ENCODE peak calls at places on chromosome 12, in four cellular contexts. U is HepG2, W is GM12878, P is K562. H is an unnamed sample.

GRCh38 chr12:111705672-111706071 is 19.8 kb downstream of the ACAD10 start:
- DNase-seq in U (no peak), W (no peak), P (peak), H (no peak)

GRCh38 chr12:102740157-102741032 is 176.6 kb downstream of the PAH start:
- DNase-seq in W (no peak), U (peak), P (no peak), H (peak)

GRCh38 chr12:64701283-64701682 is 57.9 kb downstream of the GNS start:
- DNase-seq in P (no peak), W (no peak), U (no peak), H (no peak)

GRCh38 chr12:97465012-97465345 is 2.4 kb downstream of the RMST start:
- DNase-seq in U (no peak), W (no peak), P (no peak), H (no peak)

GRCh38 chr12:88496429-88497190 is 83.7 kb downstream of the KITLG start:
- DNase-seq in P (no peak), W (no peak), U (no peak), H (no peak)

GRCh38 chr12:71662861-71663560 is 637 bp downstream of the ZFC3H1 start:
- DNase-seq in P (peak), U (peak), W (no peak), H (peak)

GRCh38 chr12:109387425-109388166 is 39.9 kb downstream of the MYO1H start:
- DNase-seq in P (peak), U (peak), W (no peak), H (peak)

GRCh38 chr12:9936597-9936996 is 4.4 kb upstream of the CLEC2A start:
- DNase-seq in U (no peak), P (no peak), W (no peak), H (no peak)

GRCh38 chr12:116441292-116441691 is 117.9 kb upstream of the MAP1LC3B2 start:
- DNase-seq in U (no peak), P (no peak), W (no peak), H (no peak)

DNA sequence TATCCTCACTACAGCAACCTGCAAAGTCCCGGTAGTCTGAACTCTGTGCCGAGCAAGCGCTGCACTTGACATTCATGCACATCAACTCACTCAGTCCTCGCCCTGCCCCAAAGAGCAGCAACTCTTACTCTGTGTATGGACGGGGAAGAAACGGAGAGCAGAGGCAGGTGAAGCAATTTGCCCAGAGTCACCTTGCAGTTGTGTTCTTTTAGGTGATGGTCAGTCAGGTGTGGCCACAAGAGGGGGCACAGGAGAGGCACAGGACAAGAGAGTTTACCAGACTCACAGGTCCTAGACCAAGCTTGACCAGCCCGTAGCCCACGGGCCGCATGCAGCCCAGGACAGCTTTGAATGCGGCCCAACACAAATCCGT is 39.1 kb downstream of the TSPAN11 start:
- DNase-seq in P (peak), W (no peak), U (peak), H (peak)
- TF ChIP-seq POLR2AphosphoS2 in P (no peak), W (no peak), U (no peak), H (no peak)

GRCh38 chr12:121532503-121533390 is 48.1 kb downstream of the KDM2B start:
- DNase-seq in W (no peak), P (no peak), U (no peak), H (no peak)

GRCh38 chr12:121533391-121534090 is 47.3 kb downstream of the KDM2B start:
- DNase-seq in U (no peak), W (no peak), P (no peak), H (no peak)

GRCh38 chr12:121535150-121536057 is 45.4 kb downstream of the KDM2B start:
- DNase-seq in W (no peak), U (no peak), P (no peak), H (no peak)

GRCh38 chr12:121536058-121536928 is 44.5 kb downstream of the KDM2B start:
- DNase-seq in P (peak), U (no peak), W (no peak), H (peak)

GRCh38 chr12:121534495-121535148 is 46.2 kb downstream of the KDM2B start:
- DNase-seq in W (no peak), U (no peak), P (no peak), H (no peak)
- TF ChIP-seq ESRRA in W (no peak), U (no peak), P (no peak), H (no peak)

GRCh38 chr12:132601171-132601883 is 9.1 kb downstream of the LRCOL1 start:
- DNase-seq in P (no peak), W (no peak), U (no peak), H (no peak)

GRCh38 chr12:132602578-132603239 is 7.7 kb downstream of the LRCOL1 start:
- DNase-seq in W (no peak), P (no peak), U (no peak), H (no peak)

GRCh38 chr12:132603240-132604107 is 6.9 kb downstream of the LRCOL1 start:
- DNase-seq in P (no peak), W (no peak), U (no peak), H (no peak)

GRCh38 chr12:132597333-132598283 is 12.8 kb downstream of the LRCOL1 start:
- DNase-seq in P (no peak), W (no peak), U (no peak), H (peak)

DNA sequence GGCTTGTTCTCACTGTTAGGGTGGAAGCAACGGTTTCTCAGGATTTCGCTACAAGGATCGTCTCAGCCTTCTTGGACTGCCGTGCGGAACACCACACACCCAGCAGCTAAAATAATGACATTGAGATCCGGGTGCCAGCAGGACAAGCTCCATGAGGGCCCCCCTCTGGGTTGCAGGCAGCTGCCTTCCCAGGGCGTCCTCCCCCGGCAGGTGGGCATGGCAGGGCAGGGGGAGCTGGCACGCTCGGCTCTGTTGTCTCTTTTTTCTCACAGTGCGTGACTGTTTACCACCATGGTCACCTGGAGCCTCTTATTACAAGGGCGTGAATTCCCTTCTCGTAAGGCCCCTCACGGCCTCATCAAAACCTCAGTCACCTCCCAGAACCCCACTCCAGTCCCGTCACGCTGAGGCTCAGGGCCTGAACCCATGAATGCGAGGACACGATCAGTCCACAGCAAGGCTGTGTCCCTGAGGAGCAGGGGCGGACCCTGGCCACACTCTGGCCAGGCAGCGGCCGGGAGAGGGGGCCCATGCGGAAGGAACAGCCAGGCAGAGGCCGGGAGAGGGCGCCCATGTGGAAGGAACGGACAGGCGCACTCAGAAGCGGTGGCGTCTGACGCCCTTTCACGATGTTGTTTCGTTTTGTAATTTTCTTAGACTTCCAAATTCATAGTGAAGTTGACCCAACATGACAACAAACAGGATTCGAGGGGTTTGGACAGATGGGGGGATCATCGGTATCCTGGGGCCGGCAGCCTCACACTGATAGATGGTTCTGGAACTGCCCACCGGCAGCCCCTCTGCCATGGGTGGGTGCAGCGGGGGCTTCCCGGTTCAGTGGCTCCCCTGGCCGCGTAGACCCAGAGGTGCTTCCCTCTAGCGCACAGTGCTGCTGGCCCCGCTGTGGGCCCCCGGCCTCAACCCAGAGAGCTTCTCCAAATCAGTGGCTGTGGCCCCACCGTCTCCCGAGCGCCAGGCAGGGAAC is 10.0 kb downstream of the LRCOL1 start:
- DNase-seq in U (peak), W (no peak), P (peak), H (peak)
- TF ChIP-seq POLR2AphosphoS2 in U (no peak), W (no peak), P (no peak), H (no peak)

GRCh38 chr12:11992515-11992914 is 78.2 kb upstream of the BCL2L14 start:
- DNase-seq in P (no peak), U (no peak), W (no peak), H (no peak)
- TF ChIP-seq ESRRA in P (no peak), U (no peak), W (no peak), H (no peak)

DNA sequence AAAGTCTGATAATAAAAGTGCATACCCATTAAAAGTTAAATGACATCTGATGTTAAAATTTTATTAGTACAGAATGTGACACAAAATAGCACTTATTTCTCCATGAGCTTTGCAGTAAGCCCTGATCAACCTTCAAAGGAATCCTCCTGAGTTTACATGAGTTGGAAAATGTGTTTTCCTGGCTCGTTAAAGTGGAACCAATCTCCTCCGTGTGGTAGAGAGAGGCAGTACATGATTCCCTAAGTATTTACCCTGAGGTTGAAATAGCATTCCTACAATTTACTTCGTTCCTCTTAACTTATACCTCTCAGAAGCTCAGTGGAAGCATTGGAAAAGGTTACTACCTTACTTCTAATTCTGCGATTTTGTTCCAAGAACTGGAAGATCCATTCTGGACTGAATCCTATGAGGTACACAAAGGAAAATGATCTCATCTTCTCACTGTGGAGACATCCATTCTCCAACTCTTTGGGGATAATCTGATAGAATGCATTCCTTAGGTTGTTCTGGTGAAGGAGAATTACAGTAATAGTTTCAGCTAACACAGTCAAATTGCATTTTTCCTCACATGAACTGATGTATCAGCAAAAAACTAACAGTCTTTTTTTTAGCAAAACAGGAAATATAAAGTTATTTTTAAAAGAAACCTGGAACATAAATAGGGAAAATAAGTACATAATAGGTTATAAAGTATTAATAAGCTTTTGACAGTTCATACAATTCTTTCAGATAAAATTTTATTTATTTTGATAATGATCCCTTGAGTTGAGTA is 475.6 kb downstream of the PDZRN4 start:
- DNase-seq in W (no peak), P (no peak), U (peak), H (peak)
- TF ChIP-seq POLR2AphosphoS2 in W (no peak), P (no peak), U (no peak), H (no peak)

DNA sequence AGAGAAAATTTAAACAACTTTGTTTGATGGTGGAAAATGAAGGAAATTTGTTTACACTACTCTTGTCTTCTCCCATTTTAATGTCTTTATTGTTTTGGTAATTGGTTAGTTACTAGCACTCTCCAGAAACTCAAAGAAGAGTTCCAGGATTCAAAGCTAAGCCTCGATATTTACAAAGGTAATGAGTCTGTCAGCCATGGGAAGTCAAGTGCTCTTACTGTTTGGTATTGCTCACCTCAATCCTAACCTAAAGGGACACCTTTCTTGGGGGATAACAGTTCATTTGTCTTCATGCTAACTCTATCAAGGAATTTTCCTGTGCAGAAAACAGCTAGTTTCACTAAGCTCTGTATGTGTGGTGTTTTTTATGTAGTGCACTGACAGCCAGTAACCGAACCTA is 222.9 kb upstream of the LMO3 start:
- DNase-seq in W (no peak), U (no peak), P (no peak), H (no peak)
- TF ChIP-seq ESRRA in W (no peak), U (no peak), P (no peak), H (no peak)

GRCh38 chr12:90683871-90684270 is 271.1 kb downstream of the CCER1 start:
- DNase-seq in P (no peak), W (no peak), U (no peak), H (no peak)

GRCh38 chr12:90677055-90677454 is 277.9 kb downstream of the CCER1 start:
- DNase-seq in U (no peak), W (no peak), P (no peak), H (no peak)

GRCh38 chr12:90679674-90680073 is 275.3 kb downstream of the CCER1 start:
- DNase-seq in P (no peak), U (no peak), W (no peak), H (no peak)

GRCh38 chr12:90677552-90677951 is 277.4 kb downstream of the CCER1 start:
- DNase-seq in W (no peak), P (no peak), U (no peak), H (no peak)

GRCh38 chr12:90682398-90682797 is 272.6 kb downstream of the CCER1 start:
- DNase-seq in W (no peak), U (no peak), P (no peak), H (no peak)
- TF ChIP-seq POLR2AphosphoS2 in W (no peak), U (no peak), P (no peak), H (no peak)

GRCh38 chr12:50584135-50584534 is 79.3 kb downstream of the DIP2B start:
- DNase-seq in W (no peak), U (no peak), P (no peak), H (no peak)

GRCh38 chr12:50595667-50596066 is 90.9 kb downstream of the DIP2B start:
- DNase-seq in U (no peak), W (no peak), P (peak), H (no peak)

GRCh38 chr12:50590869-50591268 is 86.1 kb downstream of the DIP2B start:
- DNase-seq in P (no peak), U (no peak), W (no peak), H (no peak)

GRCh38 chr12:50589650-50590435 is 85.1 kb downstream of the DIP2B start:
- DNase-seq in P (peak), W (no peak), U (no peak), H (no peak)
- TF ChIP-seq ESRRA in P (no peak), W (no peak), U (no peak), H (no peak)

DNA sequence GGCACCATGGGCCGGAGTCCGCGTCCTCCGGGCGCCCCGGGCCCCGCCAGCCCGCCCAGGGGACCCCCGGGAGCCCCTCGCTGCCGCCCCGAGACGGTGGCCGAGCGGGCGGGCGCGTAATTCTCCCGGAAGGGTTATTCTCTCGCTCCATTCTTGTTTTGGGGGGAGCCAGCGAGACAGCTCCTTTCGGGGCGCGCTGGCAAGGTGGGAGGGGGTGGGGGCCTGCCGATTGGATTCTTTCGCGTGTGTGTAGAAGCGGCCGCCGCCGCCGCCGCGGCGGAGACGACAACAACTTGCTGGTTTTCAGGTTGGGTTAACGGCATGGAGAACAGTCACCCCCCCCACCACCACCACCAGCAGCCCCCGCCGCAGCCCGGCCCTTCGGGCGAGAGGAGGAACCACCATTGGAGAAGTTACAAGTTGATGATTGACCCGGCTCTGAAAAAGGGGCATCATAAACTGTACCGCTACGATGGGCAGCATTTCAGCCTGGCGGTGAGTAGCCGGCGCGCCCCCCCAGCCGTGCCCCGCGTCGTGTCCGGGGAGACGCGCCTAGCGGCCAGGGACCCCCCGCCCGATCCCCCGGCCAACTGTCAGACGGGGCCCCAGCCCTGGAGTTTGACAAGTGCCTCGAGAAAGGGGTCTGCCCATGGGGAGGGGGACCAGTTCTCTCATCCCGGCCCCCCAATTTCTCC is 755 bp downstream of the SETD1B start:
- DNase-seq in W (no peak), U (peak), P (peak), H (no peak)
- TF ChIP-seq POLR2AphosphoS2 in W (no peak), U (no peak), P (no peak), H (no peak)

DNA sequence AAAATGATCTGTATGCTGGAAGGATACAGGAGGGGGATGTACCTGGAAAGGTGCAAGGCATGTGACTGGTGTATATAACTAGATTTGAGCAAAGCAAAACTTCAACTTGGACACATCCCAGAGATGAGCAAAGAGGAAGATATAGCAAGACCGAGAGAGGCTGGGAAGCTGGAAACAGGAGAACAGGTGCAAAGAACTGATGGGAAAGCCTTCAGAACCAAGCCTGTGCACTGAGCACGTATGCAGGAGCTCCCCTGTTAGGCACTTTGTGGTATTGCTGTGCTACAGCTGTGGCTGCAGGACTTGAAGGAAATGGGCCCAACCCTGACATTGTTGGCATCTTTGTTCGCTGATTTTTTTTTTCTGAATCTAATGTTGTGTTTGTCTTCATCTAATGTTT is 120.7 kb upstream of the PWP1 start:
- DNase-seq in P (no peak), W (no peak), U (peak), H (no peak)
- TF ChIP-seq ESRRA in P (no peak), W (no peak), U (no peak), H (no peak)

H was measured in A549.